ENCODE peak calls at places on chromosome 14, in four cellular contexts. T, E, I and J are unnamed samples.

GRCh38 chr14:31203414-31203742 is 4.2 kb downstream of the HECTD1 start:
- DNase-seq in T (no peak), E (no peak), I (no peak), J (no peak)

GRCh38 chr14:61355892-61356325 is 34.5 kb downstream of the PRKCH start:
- DNase-seq in T (peak), E (no peak), I (peak), J (peak)

GRCh38 chr14:36105401-36105800 is 71.1 kb downstream of the PTCSC3 start:
- DNase-seq in T (peak), E (no peak), I (no peak), J (peak)

GRCh38 chr14:70642313-70643235 is 858 bp downstream of the TTC9 start:
- DNase-seq in T (peak), E (peak), I (no peak), J (peak)

GRCh38 chr14:25477699-25478098 is 427.8 kb upstream of the STXBP6 start:
- DNase-seq in T (no peak), E (no peak), I (no peak), J (no peak)

GRCh38 chr14:71403673-71404072 is 496.4 kb downstream of the PCNX1 start:
- DNase-seq in T (no peak), E (peak), I (no peak), J (peak)

GRCh38 chr14:75539562-75540478 is 17.6 kb downstream of the BATF start:
- DNase-seq in T (no peak), E (no peak), I (no peak), J (no peak)

GRCh38 chr14:23209651-23210423 is 26.4 kb upstream of the SLC7A8 start:
- DNase-seq in T (no peak), E (no peak), I (no peak), J (no peak)

GRCh38 chr14:59427653-59428578 is 37.3 kb downstream of the GPR135 start:
- DNase-seq in T (no peak), E (no peak), I (no peak), J (peak)

GRCh38 chr14:49250109-49250508 is 336.1 kb downstream of the RPS29 start:
- DNase-seq in T (no peak), E (no peak), I (no peak), J (no peak)

GRCh38 chr14:38065101-38065762 is 142.5 kb upstream of the SSTR1 start:
- DNase-seq in T (no peak), E (no peak), I (no peak), J (no peak)

GRCh38 chr14:73269729-73270651 is 32.7 kb downstream of the PAPLN start:
- DNase-seq in T (peak), E (peak), I (no peak), J (no peak)

GRCh38 chr14:77027538-77028383 is 747 bp downstream of the IRF2BPL start:
- DNase-seq in T (peak), E (peak), I (no peak), J (peak)

GRCh38 chr14:78448483-78449094 is 278.4 kb downstream of the NRXN3 start:
- DNase-seq in T (peak), E (peak), I (peak), J (peak)

GRCh38 chr14:51998348-51998747 is 9.0 kb downstream of the RTRAF start:
- DNase-seq in T (no peak), E (no peak), I (no peak), J (no peak)

GRCh38 chr14:51999084-51999483 is 9.7 kb downstream of the RTRAF start:
- DNase-seq in T (no peak), E (no peak), I (no peak), J (no peak)

GRCh38 chr14:52000019-52000582 is 10.8 kb downstream of the RTRAF start:
- DNase-seq in T (no peak), E (no peak), I (no peak), J (no peak)

GRCh38 chr14:51993274-51993673 is 3.9 kb downstream of the RTRAF start:
- DNase-seq in T (no peak), E (no peak), I (no peak), J (peak)

DNA sequence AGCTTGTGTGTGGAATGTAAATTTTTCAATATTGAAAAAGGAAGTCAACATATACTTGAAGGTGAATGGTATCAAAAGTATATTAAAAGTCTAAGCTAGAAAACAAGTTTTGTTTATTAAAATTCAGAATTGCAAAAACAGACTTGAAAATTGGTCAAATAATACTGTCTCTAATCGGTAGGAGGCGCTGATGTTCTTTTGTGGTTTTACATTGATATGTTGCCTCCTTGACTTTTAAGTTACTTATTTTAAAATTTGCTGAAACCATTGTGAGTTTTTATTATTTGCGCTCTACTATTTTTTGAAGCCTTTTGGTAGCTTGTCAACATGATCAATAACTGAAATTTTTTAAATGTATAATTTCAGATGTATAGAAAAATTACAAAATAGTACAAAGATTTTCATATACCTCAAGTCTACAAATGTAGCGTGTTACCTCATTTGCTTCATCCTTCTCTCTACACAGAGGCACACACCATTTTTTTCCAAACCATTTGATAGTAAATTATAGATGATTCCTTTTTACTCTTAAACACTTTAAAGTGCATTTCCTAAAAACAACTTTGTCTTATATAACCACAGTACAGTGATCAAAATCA is 6.9 kb downstream of the RTRAF start:
- DNase-seq in T (no peak), E (no peak), I (no peak), J (peak)
- TF ChIP-seq MAX in T (no peak), E (no peak), I (no peak), J (no peak)

GRCh38 chr14:104694991-104695659 is 5.7 kb downstream of the INF2 start:
- DNase-seq in T (no peak), E (no peak), I (no peak), J (peak)
- TF ChIP-seq MAX in T (no peak), E (no peak), I (no peak), J (no peak)

DNA sequence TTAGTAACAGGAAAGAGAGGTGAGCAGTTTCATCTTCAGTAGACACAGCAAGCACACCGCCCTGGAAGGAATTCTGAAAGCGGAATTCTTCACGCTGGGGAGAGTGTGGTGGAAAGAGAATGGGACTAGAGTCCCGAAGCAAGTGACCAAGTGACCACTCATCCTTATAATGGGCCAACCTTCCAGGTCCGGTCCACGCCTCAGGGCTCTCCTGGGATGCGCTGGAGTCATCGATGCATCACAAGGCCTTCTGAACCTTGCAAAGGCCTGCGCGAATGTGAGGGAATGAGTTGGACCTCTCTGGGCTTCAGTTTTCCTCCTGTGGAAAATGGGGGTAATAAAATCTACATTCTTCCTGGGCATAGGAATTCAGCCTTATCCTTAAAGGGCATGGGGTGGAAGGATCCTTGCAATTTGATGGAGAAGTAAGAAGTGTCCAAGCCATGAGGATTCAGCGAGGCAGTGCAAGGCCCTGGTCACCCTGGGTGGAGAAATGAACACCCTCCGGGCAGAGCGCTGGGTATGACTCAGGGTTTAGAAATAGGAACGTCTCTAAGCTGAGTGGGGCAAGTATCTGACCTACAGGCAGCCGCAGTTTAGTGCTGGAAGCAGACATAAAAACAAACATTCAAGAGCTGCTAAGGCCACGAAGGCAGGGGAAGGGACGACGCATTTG is 97.7 kb downstream of the SETD3 start:
- DNase-seq in T (no peak), E (no peak), I (no peak), J (peak)
- TF ChIP-seq MAX in T (no peak), E (no peak), I (no peak), J (no peak)

GRCh38 chr14:104085032-104085888 is at the start of gene ASPG:
- DNase-seq in T (peak), E (peak), I (peak), J (no peak)
- TF ChIP-seq MAX in T (no peak), E (no peak), I (peak), J (no peak)

DNA sequence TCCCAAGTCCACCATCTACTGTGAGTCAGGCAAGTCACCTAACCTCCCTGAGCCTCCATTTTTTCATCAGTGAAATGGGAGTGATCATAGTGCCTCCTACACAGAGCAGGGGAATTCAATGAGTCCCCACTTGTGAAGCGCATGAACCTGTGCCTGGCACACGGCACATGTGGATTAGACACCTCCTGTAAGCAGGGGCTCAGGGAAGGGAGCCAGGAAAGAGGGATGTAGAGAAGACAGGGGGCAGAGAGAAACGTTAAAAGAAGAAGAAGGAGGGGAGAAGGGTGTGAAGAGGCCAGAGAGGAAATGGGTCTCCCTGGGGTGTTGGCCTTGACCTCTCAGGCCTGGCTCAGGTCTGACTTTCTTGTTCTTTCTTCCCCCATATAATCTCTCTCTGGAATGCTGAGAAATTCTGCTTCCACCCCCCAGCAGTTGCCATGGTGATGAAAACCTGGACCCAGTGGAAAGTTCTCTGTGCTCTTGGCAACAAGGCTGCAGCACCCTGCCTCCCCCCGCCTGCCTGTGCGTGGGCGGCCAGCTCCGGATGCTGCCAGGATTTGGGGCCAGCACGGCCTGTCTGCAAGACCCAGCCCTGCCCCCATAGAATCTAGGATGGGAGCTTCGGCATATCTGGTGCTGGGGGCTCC is 94.5 kb downstream of the CALM1 start:
- DNase-seq in T (no peak), E (peak), I (no peak), J (no peak)
- TF ChIP-seq MAX in T (no peak), E (no peak), I (no peak), J (no peak)